ENCODE peak calls at places on chromosomes 16 and 17, in six cellular contexts. F, X, K, N, L and C are unnamed samples.

GRCh38 chr17:18987230-18987610 is 17.3 kb downstream of the FAM83G start:
- DNase-seq in F (no peak), X (no peak), K (no peak), N (no peak), L (no peak), C (no peak)

GRCh38 chr17:78174870-78175642 is 6.7 kb downstream of the SYNGR2 start:
- DNase-seq in F (no peak), X (no peak), K (peak), N (no peak), L (peak), C (no peak)

GRCh38 chr17:73770115-73770848 is 126.0 kb upstream of the SDK2 start:
- DNase-seq in F (peak), X (peak), K (peak), N (no peak), L (peak), C (peak)

GRCh38 chr17:64077409-64077808 is 52.5 kb downstream of the ERN1 start:
- DNase-seq in F (peak), X (no peak), K (peak), N (no peak), L (no peak), C (no peak)

GRCh38 chr16:85902366-85903155 is 3.6 kb downstream of the IRF8 start:
- DNase-seq in F (no peak), X (no peak), K (peak), N (no peak), L (no peak), C (no peak)

GRCh38 chr17:44095647-44096496 is 25.3 kb downstream of the G6PC3 start:
- DNase-seq in F (peak), X (no peak), K (no peak), N (peak), L (peak), C (peak)

GRCh38 chr16:23434380-23434779 is 18.6 kb downstream of the COG7 start:
- DNase-seq in F (no peak), X (peak), K (peak), N (peak), L (no peak), C (no peak)

GRCh38 chr16:58494981-58495860 is 4.7 kb upstream of the NDRG4 start:
- DNase-seq in F (peak), X (peak), K (peak), N (peak), L (peak), C (no peak)

GRCh38 chr16:70770968-70771552 is 29.9 kb downstream of the VAC14 start:
- DNase-seq in F (peak), X (peak), K (peak), N (peak), L (peak), C (peak)

GRCh38 chr16:77896357-77896972 is 108.1 kb downstream of the VAT1L start:
- DNase-seq in F (no peak), X (no peak), K (no peak), N (no peak), L (no peak), C (peak)

GRCh38 chr16:57299009-57299718 is 14.7 kb upstream of the PLLP start:
- DNase-seq in F (no peak), X (no peak), K (peak), N (peak), L (no peak), C (peak)

GRCh38 chr16:10081201-10081940 is 100.9 kb downstream of the GRIN2A start:
- DNase-seq in F (no peak), X (no peak), K (no peak), N (no peak), L (no peak), C (no peak)

GRCh38 chr17:15507896-15508295 is 40.5 kb upstream of the CDRT4 start:
- DNase-seq in F (no peak), X (no peak), K (no peak), N (no peak), L (no peak), C (peak)

GRCh38 chr17:31571124-31571892 is 179.8 kb downstream of the RAB11FIP4 start:
- DNase-seq in F (no peak), X (no peak), K (peak), N (no peak), L (peak), C (peak)

GRCh38 chr16:57143125-57143965 is 42.5 kb downstream of the PSME3IP1 start:
- DNase-seq in F (no peak), X (no peak), K (no peak), N (no peak), L (no peak), C (peak)

GRCh38 chr17:20085283-20085875 is 76.2 kb downstream of the SPECC1 start:
- DNase-seq in F (peak), X (no peak), K (no peak), N (no peak), L (no peak), C (no peak)

GRCh38 chr17:44655983-44656700 is at the start of gene MEIOC:
- DNase-seq in F (no peak), X (no peak), K (no peak), N (no peak), L (no peak), C (no peak)

GRCh38 chr17:67376892-67377726 is at the start of gene PITPNC1:
- DNase-seq in F (peak), X (peak), K (peak), N (peak), L (peak), C (peak)

GRCh38 chr16:63877401-63877800 is 1244.5 kb downstream of the CDH11 start:
- DNase-seq in F (no peak), X (no peak), K (no peak), N (no peak), L (no peak), C (no peak)

GRCh38 chr17:28549274-28550132 is 2.9 kb downstream of the UNC119 start:
- DNase-seq in F (no peak), X (no peak), K (no peak), N (no peak), L (no peak), C (no peak)
- H3K4me3 ChIP-seq in F (no peak), X (no peak), K (no peak), N (no peak), L (no peak), C (no peak)

DNA sequence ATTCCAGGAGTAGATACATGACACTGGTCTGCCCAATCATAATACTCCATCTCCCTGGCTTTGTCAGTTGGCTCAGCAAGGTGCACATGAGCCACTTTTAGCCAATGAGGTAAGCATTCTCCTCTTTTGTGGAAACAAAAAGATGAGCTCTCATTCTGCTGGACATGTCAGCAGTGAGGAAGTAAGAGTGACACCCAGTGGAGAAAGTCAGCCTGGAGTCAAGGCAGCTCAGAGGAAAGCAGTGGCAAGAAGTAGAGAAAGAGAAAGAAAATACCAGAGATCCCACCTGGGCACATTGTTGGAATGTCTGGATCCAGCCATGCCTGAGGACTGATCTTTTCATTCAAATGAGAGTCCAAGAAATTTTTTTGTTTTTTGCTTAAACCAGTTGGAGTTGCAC is 496.9 kb upstream of the C16orf82 start:
- DNase-seq in F (peak), X (no peak), K (no peak), N (no peak), L (no peak), C (no peak)
- TF ChIP-seq CTCF in F (peak), X (no peak), K (peak), N (peak), L (no peak), C (no peak)

GRCh38 chr17:4710693-4711634 is 532 bp downstream of the ARRB2 start:
- DNase-seq in F (no peak), X (no peak), K (no peak), N (peak), L (no peak), C (peak)

GRCh38 chr17:4709794-4710692 is at the start of gene ARRB2:
- DNase-seq in F (peak), X (peak), K (peak), N (peak), L (peak), C (peak)

GRCh38 chr17:4706121-4706520 is 2.2 kb upstream of the PELP1 start:
- DNase-seq in F (no peak), X (no peak), K (no peak), N (no peak), L (no peak), C (no peak)

GRCh38 chr17:4711671-4712111 is 1.3 kb downstream of the ARRB2 start:
- DNase-seq in F (peak), X (no peak), K (no peak), N (no peak), L (no peak), C (no peak)

DNA sequence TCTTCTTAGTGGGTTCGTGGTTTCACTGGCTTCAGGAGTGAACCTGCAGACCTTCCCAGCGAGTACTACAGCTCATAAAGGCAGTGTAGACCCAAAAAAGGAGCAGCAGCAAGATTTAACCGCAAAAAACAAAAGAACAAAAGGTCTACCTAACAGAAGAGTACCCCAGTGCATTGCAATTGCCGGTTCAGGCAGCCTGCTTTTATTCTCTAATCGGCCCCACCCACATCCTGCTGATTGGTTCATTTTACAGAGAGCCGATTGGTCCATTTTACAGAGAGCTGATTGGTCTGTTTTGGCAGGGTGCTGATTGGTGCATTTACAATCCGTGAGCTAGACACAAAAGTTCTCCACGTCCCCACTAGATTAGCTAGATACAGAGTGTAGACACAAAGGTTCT is 2.0 kb upstream of the ARRB2 start:
- DNase-seq in F (no peak), X (no peak), K (no peak), N (no peak), L (no peak), C (no peak)
- TF ChIP-seq POLR2A in F (no peak), X (no peak), K (no peak), N (no peak), L (no peak), C (no peak)

GRCh38 chr16:53754938-53755910 is 51.3 kb downstream of the FTO start:
- DNase-seq in F (no peak), X (no peak), K (peak), N (no peak), L (peak), C (peak)
- H3K4me3 ChIP-seq in F (no peak), X (no peak), K (no peak), N (no peak), L (no peak), C (no peak)

GRCh38 chr17:32840241-32840640 is 36.7 kb downstream of the MYO1D start:
- DNase-seq in F (no peak), X (no peak), K (no peak), N (no peak), L (no peak), C (no peak)
- TF ChIP-seq CTCF in F (no peak), X (no peak), K (no peak), N (no peak), L (no peak), C (no peak)

GRCh38 chr16:74666425-74667214 is at the start of gene RFWD3:
- DNase-seq in F (peak), X (peak), K (peak), N (peak), L (peak), C (peak)
- TF ChIP-seq POLR2A in F (no peak), X (no peak), K (peak), N (peak), L (no peak), C (no peak)

GRCh38 chr17:61453563-61453962 is 1.3 kb downstream of the TBX4 start:
- DNase-seq in F (no peak), X (no peak), K (no peak), N (no peak), L (no peak), C (no peak)

GRCh38 chr17:61451538-61452300 is 503 bp upstream of the TBX4 start:
- DNase-seq in F (peak), X (no peak), K (no peak), N (no peak), L (no peak), C (no peak)

GRCh38 chr17:61450641-61451537 is 1.3 kb upstream of the TBX4 start:
- DNase-seq in F (peak), X (no peak), K (no peak), N (no peak), L (no peak), C (no peak)

GRCh38 chr17:61454095-61454931 is 2.1 kb downstream of the TBX4 start:
- DNase-seq in F (no peak), X (no peak), K (no peak), N (no peak), L (no peak), C (no peak)

DNA sequence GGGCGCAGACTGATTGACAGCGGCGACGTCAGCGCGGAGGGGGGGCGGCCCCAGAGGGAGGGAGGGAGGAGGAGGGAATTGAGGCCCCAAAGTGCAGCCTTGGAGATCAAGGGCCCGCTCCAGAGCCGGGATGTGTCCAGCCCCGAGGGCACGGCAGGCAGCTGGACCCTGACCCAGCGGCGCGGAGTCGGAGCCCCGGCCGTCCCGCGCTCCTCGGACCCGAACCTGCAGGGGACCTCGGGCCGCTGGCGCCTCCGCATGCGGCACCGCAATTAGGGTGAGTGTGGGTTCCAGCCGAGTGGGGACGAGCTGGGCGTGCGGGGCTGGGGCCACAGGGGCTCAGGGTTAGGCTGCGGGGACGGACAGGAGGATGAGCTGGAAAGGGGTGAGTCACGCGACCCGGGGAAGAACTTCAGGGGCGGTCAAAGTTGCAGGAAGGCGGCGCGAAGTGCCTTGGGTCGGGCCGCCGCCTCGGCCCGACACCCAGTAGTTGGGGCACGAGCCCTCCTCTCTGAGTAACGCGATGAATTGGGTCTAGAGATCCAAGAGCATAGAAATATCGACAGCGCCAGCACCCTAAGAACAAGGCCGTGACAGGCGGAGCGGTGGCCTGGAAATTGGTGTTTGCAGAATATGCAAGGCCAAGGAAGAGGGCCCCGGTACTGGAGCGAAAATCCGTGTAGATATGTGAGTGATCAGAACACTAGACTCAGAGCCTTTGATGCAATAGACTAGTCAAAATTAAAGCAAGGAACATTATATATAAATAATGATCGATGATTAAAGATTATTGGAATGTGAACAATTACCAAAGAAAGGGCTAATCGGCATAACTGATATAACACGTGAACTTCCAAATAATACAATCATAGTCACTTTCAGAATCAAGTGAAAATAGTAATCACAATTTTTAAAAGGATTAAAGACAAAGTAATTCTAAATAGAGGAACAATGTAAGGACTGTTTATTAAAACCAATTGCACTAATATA is at the start of gene TBX4:
- DNase-seq in F (peak), X (no peak), K (no peak), N (no peak), L (no peak), C (no peak)
- H3K4me3 ChIP-seq in F (no peak), X (no peak), K (no peak), N (no peak), L (no peak), C (no peak)

GRCh38 chr17:1108560-1108809 is 71.3 kb downstream of the ABR start:
- DNase-seq in F (no peak), X (no peak), K (peak), N (no peak), L (peak), C (no peak)
- TF ChIP-seq CTCF in F (no peak), X (no peak), K (no peak), N (no peak), L (no peak), C (no peak)

GRCh38 chr17:75875182-75875939 is 3.0 kb downstream of the TRIM47 start:
- DNase-seq in F (no peak), X (no peak), K (peak), N (no peak), L (no peak), C (no peak)

GRCh38 chr17:75876190-75876937 is 2.0 kb downstream of the TRIM47 start:
- DNase-seq in F (peak), X (peak), K (peak), N (no peak), L (no peak), C (no peak)

GRCh38 chr17:75873587-75874322 is 4.6 kb downstream of the TRIM47 start:
- DNase-seq in F (no peak), X (no peak), K (no peak), N (no peak), L (no peak), C (no peak)

GRCh38 chr17:75875940-75876189 is 2.5 kb downstream of the TRIM47 start:
- DNase-seq in F (no peak), X (no peak), K (no peak), N (no peak), L (no peak), C (no peak)

GRCh38 chr17:75874323-75875181 is 3.8 kb downstream of the TRIM47 start:
- DNase-seq in F (no peak), X (no peak), K (no peak), N (peak), L (no peak), C (no peak)
- TF ChIP-seq POLR2A in F (no peak), X (no peak), K (no peak), N (no peak), L (no peak), C (no peak)

DNA sequence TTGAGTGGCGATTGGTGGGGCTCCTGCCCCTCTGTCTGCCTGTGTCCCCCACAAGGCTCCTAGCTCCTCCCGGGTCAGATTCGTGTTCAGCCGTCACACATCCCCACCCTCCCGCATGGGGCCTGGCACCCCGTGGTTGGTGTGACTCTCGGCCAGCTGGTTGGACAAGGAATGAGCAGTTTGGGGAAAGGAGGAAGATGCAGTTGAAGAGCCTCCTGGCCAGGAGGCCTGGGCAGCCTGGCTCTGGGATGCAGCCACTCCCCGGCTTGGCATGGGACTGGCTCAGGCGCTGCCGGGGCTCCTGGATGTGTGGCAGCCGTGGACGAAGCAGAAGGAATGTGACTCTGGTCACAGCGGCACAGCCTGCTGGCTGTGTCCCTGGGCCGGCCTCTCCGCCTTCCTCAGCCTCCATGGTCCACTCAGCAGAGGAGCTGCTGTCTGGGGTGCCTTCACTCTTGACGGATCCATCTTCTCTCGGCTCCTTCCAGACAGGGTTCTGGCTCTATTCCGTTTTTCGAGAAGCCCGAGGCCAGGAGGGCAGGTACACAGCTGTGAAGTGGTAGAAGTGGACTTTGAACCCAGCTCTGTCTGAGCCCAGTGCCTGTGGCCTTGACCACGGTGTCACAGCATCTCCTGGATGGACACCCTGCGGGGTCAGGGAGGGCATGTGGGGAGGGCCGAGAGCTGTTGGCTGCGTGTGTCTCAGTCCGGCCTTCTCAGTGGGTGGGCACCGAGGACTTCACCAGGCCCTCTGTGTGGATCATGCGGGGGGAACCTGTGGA is 2.1 kb downstream of the TRAF7 start:
- DNase-seq in F (no peak), X (no peak), K (peak), N (no peak), L (no peak), C (no peak)
- H3K4me3 ChIP-seq in F (no peak), X (no peak), K (no peak), N (peak), L (no peak), C (no peak)